ENCODE peak calls at places on chromosomes 5 and 9, in ten cellular contexts. D is GM23248, B is endothelial cell of umbilical vein, V is K562, N is MM.1S, M is IMR-90, S is neuronal stem cell, Y is H9, U is PC-3, F is fibroblast of lung. K is an unnamed sample.

GRCh38 chr5:110463116-110463515 is 263.4 kb downstream of the TMEM232 start:
- DNase-seq in V (no peak), B (no peak), U (no peak), D (peak), M (peak), Y (no peak), S (no peak), F (no peak), N (no peak), K (no peak)

GRCh38 chr5:76692274-76692540 is 23.7 kb upstream of the F2R start:
- DNase-seq in M (no peak), D (no peak), U (no peak), B (no peak), S (no peak), Y (no peak), F (no peak), N (no peak), V (no peak), K (no peak)

GRCh38 chr5:60842859-60843692 is 993 bp downstream of the ELOVL7 start:
- DNase-seq in V (peak), D (peak), U (no peak), F (peak), Y (peak), S (peak), M (no peak), N (peak), B (peak), K (no peak)

GRCh38 chr9:92724528-92725265 is 39.9 kb downstream of the BICD2 start:
- DNase-seq in U (no peak), M (no peak), V (no peak), Y (peak), B (no peak), N (no peak), F (no peak), D (no peak), S (no peak), K (no peak)

GRCh38 chr5:178351950-178352349 is 119.3 kb upstream of the PHYKPL start:
- DNase-seq in Y (no peak), U (no peak), V (no peak), F (no peak), D (no peak), M (no peak), N (no peak), S (no peak), B (no peak), K (no peak)

GRCh38 chr9:136333486-136333885 is 6.1 kb downstream of the GPSM1 start:
- DNase-seq in D (no peak), Y (no peak), F (no peak), M (no peak), N (no peak), S (no peak), B (no peak), U (no peak), V (no peak), K (no peak)

GRCh38 chr5:61881821-61882220 is 424.2 kb upstream of the KIF2A start:
- DNase-seq in N (no peak), Y (no peak), S (no peak), D (peak), B (no peak), F (no peak), V (no peak), U (no peak), M (peak), K (no peak)

GRCh38 chr5:91699429-91699828 is 316.3 kb upstream of the ARRDC3 start:
- DNase-seq in Y (no peak), V (no peak), U (no peak), M (no peak), D (no peak), B (no peak), N (no peak), F (no peak), S (no peak), K (no peak)

GRCh38 chr5:33938881-33939280 is 2.7 kb downstream of the RXFP3 start:
- DNase-seq in N (no peak), S (no peak), V (no peak), D (no peak), Y (no peak), B (no peak), F (no peak), M (no peak), U (no peak), K (no peak)

GRCh38 chr5:140134277-140134935 is 8.7 kb downstream of the IGIP start:
- DNase-seq in U (no peak), D (no peak), Y (no peak), F (no peak), M (no peak), S (no peak), B (no peak), V (no peak), N (no peak), K (no peak)

GRCh38 chr5:67240846-67241245 is 44.2 kb upstream of the CD180 start:
- DNase-seq in U (no peak), S (no peak), D (no peak), B (no peak), Y (no peak), N (no peak), M (no peak), F (no peak), V (no peak), K (no peak)

GRCh38 chr5:137252513-137252912 is 246.6 kb downstream of the SPOCK1 start:
- DNase-seq in S (no peak), B (no peak), M (peak), U (no peak), F (no peak), V (no peak), N (no peak), D (peak), Y (no peak), K (no peak)

GRCh38 chr5:80125962-80126480 is 90.9 kb downstream of the THBS4 start:
- DNase-seq in S (no peak), D (peak), F (peak), U (peak), Y (no peak), M (peak), N (no peak), B (no peak), V (no peak), K (no peak)

GRCh38 chr5:93054424-93055165 is 526.4 kb downstream of the NR2F1-AS1 start:
- DNase-seq in N (no peak), D (peak), F (peak), U (no peak), S (no peak), B (no peak), M (peak), Y (no peak), V (no peak), K (no peak)

GRCh38 chr5:158050401-158050800 is 191.5 kb upstream of the CLINT1 start:
- DNase-seq in V (no peak), F (no peak), U (no peak), M (peak), B (no peak), Y (no peak), S (no peak), D (no peak), N (no peak), K (no peak)

GRCh38 chr9:70668751-70669150 is 254.3 kb upstream of the KLF9 start:
- DNase-seq in M (no peak), N (no peak), V (no peak), Y (no peak), B (no peak), D (peak), F (no peak), U (no peak), S (no peak), K (no peak)

GRCh38 chr9:16247188-16247875 is 623.1 kb downstream of the BNC2 start:
- DNase-seq in D (peak), B (no peak), V (no peak), F (peak), S (no peak), U (peak), N (no peak), Y (peak), M (peak), K (no peak)

GRCh38 chr5:114325552-114325951 is 36.3 kb upstream of the KCNN2 start:
- DNase-seq in F (peak), V (no peak), Y (no peak), D (no peak), U (no peak), N (no peak), S (no peak), M (peak), B (peak), K (no peak)

GRCh38 chr9:111036068-111036789 is 2.0 kb downstream of the LPAR1 start:
- DNase-seq in V (no peak), M (peak), Y (peak), U (peak), S (peak), B (no peak), F (peak), N (no peak), D (peak), K (no peak)

GRCh38 chr5:35405938-35406337 is 175.7 kb upstream of the PRLR start:
- DNase-seq in D (no peak), M (no peak), Y (no peak), B (no peak), V (no peak), N (no peak), U (no peak), S (no peak), F (no peak), K (no peak)

GRCh38 chr9:86176468-86176867 is 77.1 kb upstream of the GOLM1 start:
- DNase-seq in D (no peak), Y (no peak), V (no peak), F (no peak), N (no peak), M (no peak), B (no peak), U (peak), S (no peak), K (no peak)

GRCh38 chr9:6600006-6600405 is 45.5 kb downstream of the GLDC start:
- DNase-seq in V (no peak), B (no peak), D (no peak), S (no peak), F (no peak), M (no peak), Y (no peak), U (no peak), N (no peak), K (no peak)

GRCh38 chr5:4730279-4730678 is 409.9 kb upstream of the ADAMTS16 start:
- DNase-seq in N (no peak), D (no peak), B (no peak), Y (no peak), F (no peak), V (no peak), U (no peak), S (no peak), M (no peak), K (no peak)

GRCh38 chr5:7597058-7597457 is 201.1 kb downstream of the ADCY2 start:
- DNase-seq in F (no peak), S (no peak), V (no peak), D (peak), N (no peak), B (no peak), M (no peak), U (peak), Y (no peak), K (no peak)

GRCh38 chr5:124236366-124237231 is 509.8 kb downstream of the ZNF608 start:
- DNase-seq in V (no peak), Y (no peak), B (peak), S (no peak), D (peak), F (peak), N (no peak), U (no peak), M (peak), K (no peak)

GRCh38 chr5:118818604-118819003 is 169.7 kb downstream of the DTWD2 start:
- DNase-seq in M (no peak), F (no peak), V (no peak), D (no peak), N (no peak), U (no peak), S (no peak), B (no peak), Y (no peak), K (no peak)

GRCh38 chr9:131281119-131281965 is 5.0 kb upstream of the FAM78A start:
- DNase-seq in V (no peak), B (no peak), Y (no peak), U (no peak), S (no peak), F (no peak), M (no peak), N (no peak), D (no peak), K (no peak)

GRCh38 chr9:133263557-133263956 is 11.4 kb downstream of the ABO start:
- DNase-seq in V (peak), S (no peak), M (no peak), B (no peak), Y (no peak), N (no peak), U (no peak), F (no peak), D (no peak), K (no peak)

GRCh38 chr5:56088967-56089829 is 94.4 kb upstream of the IL6ST start:
- DNase-seq in F (no peak), N (no peak), B (no peak), U (peak), S (no peak), M (peak), V (no peak), Y (no peak), D (peak), K (no peak)

GRCh38 chr9:12817702-12818101 is 42.9 kb downstream of the LURAP1L start:
- DNase-seq in F (peak), M (peak), D (peak), Y (no peak), B (no peak), V (no peak), S (no peak), N (no peak), U (peak), K (no peak)

GRCh38 chr9:86202338-86202882 is 57.0 kb downstream of the C9orf153 start:
- DNase-seq in F (peak), B (peak), U (peak), N (peak), Y (peak), M (peak), S (peak), D (peak), V (peak), K (peak)

GRCh38 chr9:18564018-18564880 is 90.3 kb downstream of the ADAMTSL1 start:
- DNase-seq in F (no peak), V (no peak), B (no peak), Y (no peak), N (no peak), D (no peak), M (no peak), U (no peak), S (no peak), K (no peak)

GRCh38 chr5:173327948-173328895 is at the start of gene STC2:
- DNase-seq in M (peak), V (peak), B (peak), N (peak), F (peak), U (peak), S (peak), D (peak), Y (peak), K (no peak)

GRCh38 chr5:173330151-173330855 is 2.1 kb upstream of the STC2 start:
- DNase-seq in V (no peak), S (no peak), D (no peak), Y (no peak), U (peak), F (no peak), B (no peak), M (no peak), N (no peak), K (no peak)

GRCh38 chr5:173327084-173327947 is 898 bp downstream of the STC2 start:
- DNase-seq in D (peak), N (no peak), U (no peak), B (peak), S (peak), Y (no peak), V (peak), M (peak), F (peak), K (no peak)

GRCh38 chr5:173329370-173330150 is 1.3 kb upstream of the STC2 start:
- DNase-seq in B (no peak), U (peak), S (no peak), V (no peak), N (no peak), Y (peak), D (peak), M (no peak), F (no peak), K (no peak)

DNA sequence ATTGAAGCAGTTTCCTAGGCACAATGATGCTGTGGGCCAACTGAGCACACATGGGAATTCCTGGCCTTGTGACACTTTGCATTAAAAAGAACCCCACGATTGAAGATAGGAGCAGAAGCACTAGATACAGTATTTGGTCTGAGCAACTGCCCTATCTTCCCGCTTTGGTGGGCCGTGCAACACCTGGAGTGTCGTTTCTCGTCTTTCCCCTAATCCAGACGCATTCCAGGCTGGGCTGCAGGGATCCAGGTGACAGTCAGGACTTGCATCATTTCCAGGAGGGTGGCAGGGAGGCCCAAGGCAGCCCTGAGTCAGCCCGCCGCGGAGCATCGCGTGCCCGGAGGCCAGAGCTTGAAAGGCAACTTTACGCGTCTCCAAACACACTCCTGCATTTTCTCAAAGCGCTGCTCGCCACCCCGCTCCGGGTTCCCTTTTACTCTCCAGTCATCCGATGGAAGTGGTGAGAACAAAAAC is 719 bp upstream of the STC2 start:
- DNase-seq in S (no peak), D (peak), Y (peak), V (no peak), U (peak), B (peak), M (peak), N (no peak), F (peak), K (no peak)
- H3K9ac ChIP-seq in S (no peak), D (peak), Y (peak), V (peak), U (peak), B (peak), M (peak), N (no peak), F (peak), K (no peak)

DNA sequence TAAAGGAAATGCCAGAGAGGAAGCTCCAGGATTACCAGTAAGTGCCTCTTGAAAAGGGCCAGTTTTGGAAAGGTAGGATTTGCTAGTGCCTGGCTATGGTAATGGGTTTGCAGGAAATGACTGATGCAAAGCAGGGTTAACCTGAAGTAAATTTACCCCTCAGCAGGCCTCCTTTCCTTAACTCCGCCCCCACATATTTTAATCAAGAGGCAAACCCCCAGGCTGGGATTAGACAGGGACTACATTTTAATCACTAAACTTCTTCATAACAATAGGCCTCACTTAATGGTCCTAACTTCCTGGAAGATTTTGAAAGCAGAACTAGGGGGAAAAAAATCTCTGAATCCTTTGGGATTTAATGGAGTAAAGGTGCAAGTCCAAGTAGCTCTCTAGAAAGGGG is 10.2 kb upstream of the SLC1A3 start:
- DNase-seq in M (no peak), N (no peak), B (no peak), Y (peak), D (no peak), U (no peak), F (no peak), V (no peak), S (no peak), K (no peak)
- H3K4me2 ChIP-seq in M (no peak), N (no peak), B (no peak), Y (peak), D (no peak), U (no peak), F (no peak), V (no peak), S (no peak), K (no peak)

DNA sequence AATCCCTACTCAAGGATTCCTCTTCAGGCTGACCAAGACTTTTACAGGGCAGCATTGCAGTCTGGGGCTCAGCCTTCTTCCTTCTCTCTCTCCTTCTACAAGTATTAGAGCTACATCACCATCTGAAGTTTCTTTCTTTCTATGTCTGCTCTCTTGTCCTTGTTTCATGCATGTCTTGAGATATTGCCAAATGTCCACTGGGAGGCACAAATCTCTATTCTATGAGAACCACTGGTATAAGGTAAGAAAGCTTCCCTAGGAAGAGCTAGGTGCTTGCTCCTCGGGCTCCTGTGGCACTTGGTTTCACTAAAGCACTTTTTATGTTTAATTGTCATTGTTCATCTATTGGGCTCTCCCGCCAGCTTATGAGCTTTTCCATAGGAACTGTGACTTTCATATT is 289.2 kb upstream of the PCSK5 start:
- DNase-seq in B (no peak), D (no peak), N (no peak), F (no peak), Y (no peak), S (no peak), M (no peak), V (no peak), U (no peak), K (peak)
- H3K9ac ChIP-seq in B (no peak), D (no peak), N (no peak), F (no peak), Y (no peak), S (no peak), M (no peak), V (no peak), U (no peak), K (no peak)

DNA sequence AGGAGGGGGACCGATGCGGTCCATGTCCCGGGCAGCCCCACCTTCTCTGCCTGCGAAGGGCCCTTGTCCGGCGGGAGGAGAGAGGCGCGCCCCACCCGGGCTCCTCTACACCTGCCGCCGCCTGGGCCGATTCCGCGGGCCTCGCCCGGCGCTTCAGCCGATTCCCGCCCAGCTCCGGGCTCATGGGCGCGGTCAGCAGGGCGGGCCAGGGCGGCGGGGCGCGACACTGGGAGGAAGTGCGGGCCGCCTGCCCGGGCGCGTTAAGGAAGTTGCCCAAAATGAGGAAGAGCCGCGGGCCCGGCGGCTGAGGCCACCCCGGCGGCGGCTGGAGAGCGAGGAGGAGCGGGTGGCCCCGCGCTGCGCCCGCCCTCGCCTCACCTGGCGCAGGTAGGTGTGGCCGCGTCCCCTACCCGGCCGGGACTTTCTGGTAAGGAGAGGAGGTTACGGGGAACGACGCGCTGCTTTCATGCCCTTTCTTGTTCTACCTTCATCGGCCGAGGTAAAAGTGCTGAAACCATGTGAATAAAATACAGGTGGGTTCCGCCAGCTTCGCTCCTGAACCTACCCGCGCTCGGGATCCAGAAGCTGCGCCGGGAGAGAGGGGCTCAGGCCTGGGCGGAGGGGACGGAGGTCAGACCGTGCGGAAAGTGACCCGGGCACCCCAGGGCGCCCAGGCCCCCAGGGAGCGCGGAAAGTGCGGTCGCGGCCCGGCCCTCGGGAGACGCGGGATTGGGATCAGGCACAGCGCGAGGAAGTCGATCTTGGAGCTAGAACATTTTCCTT is at the start of gene SYK:
- DNase-seq in Y (peak), U (peak), F (no peak), D (no peak), N (peak), S (no peak), M (no peak), B (no peak), V (peak), K (peak)
- H3K4me2 ChIP-seq in Y (peak), U (peak), F (no peak), D (no peak), N (peak), S (peak), M (no peak), B (no peak), V (peak), K (peak)

DNA sequence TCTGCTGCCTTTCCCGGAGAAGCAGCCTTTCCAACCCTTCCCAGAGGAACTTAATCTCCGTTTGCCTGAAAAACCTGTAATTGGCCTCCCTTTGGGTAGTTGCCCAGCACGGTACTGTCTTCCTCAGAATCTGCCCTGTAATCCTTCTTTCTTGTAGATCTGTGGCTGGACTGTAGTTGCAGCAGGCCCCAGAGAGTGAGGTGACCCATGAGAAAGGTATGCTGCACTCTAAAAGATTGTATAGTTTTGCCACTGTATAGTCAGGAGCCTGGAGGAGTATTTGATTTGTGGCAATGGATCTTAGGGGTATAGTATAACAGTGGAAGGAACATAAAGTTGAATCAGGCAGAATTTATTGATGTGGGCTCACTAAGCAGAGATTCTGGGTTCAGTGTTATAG is 11.8 kb downstream of the SPIN1 start:
- DNase-seq in B (no peak), M (peak), Y (no peak), F (peak), U (peak), N (no peak), S (no peak), V (no peak), D (peak), K (no peak)
- H3K9ac ChIP-seq in B (no peak), M (peak), Y (no peak), F (no peak), U (no peak), N (no peak), S (no peak), V (no peak), D (peak), K (no peak)

GRCh38 chr9:37694355-37694754 is 43.6 kb downstream of the FRMPD1 start:
- DNase-seq in B (no peak), D (no peak), U (no peak), V (no peak), S (no peak), N (peak), Y (no peak), M (no peak), F (no peak), K (peak)
- H3K4me2 ChIP-seq in B (no peak), D (no peak), U (no peak), V (no peak), S (no peak), N (peak), Y (no peak), M (no peak), F (no peak), K (no peak)

K was measured in Karpas-422.